ENCODE peak calls at places on chromosomes 13 and 19, in six cellular contexts. One of them, this sample, is unnamed.

GRCh38 chr13:113656831-113657671 is 947 bp downstream of the ATP4B start:
- DNase-seq in lower lobe of right lung: peak
- DNase-seq in choroid plexus epithelial cell: no peak
- DNase-seq in BJ: no peak
- DNase-seq in psoas muscle: peak
- DNase-seq in neural progenitor cell: no peak
- DNase-seq in this sample: no peak

GRCh38 chr19:2584002-2584401 is 108.1 kb downstream of the GADD45B start:
- DNase-seq in BJ: no peak
- DNase-seq in neural progenitor cell: no peak
- DNase-seq in lower lobe of right lung: no peak
- DNase-seq in psoas muscle: no peak
- DNase-seq in choroid plexus epithelial cell: no peak
- DNase-seq in this sample: no peak

GRCh38 chr19:6674868-6675305 is 4.9 kb upstream of the TNFSF14 start:
- DNase-seq in psoas muscle: peak
- DNase-seq in BJ: peak
- DNase-seq in neural progenitor cell: peak
- DNase-seq in choroid plexus epithelial cell: peak
- DNase-seq in lower lobe of right lung: peak
- DNase-seq in this sample: peak

GRCh38 chr19:29505034-29505824 is 20.6 kb upstream of the VSTM2B start:
- DNase-seq in BJ: no peak
- DNase-seq in neural progenitor cell: peak
- DNase-seq in lower lobe of right lung: peak
- DNase-seq in choroid plexus epithelial cell: no peak
- DNase-seq in psoas muscle: no peak
- DNase-seq in this sample: no peak

GRCh38 chr19:36128392-36128736 is 11.5 kb upstream of the CAPNS1 start:
- DNase-seq in lower lobe of right lung: peak
- DNase-seq in psoas muscle: no peak
- DNase-seq in BJ: no peak
- DNase-seq in choroid plexus epithelial cell: no peak
- DNase-seq in neural progenitor cell: peak
- DNase-seq in this sample: no peak

GRCh38 chr13:95660981-95661581 is 15.9 kb upstream of the DNAJC3 start:
- DNase-seq in neural progenitor cell: peak
- DNase-seq in choroid plexus epithelial cell: peak
- DNase-seq in lower lobe of right lung: no peak
- DNase-seq in BJ: no peak
- DNase-seq in psoas muscle: no peak
- DNase-seq in this sample: peak

GRCh38 chr13:51373451-51373850 is 34.0 kb downstream of the SERPINE3 start:
- DNase-seq in neural progenitor cell: no peak
- DNase-seq in lower lobe of right lung: no peak
- DNase-seq in BJ: no peak
- DNase-seq in choroid plexus epithelial cell: no peak
- DNase-seq in psoas muscle: no peak
- DNase-seq in this sample: no peak

GRCh38 chr19:48006762-48007161 is 12.3 kb downstream of the ELSPBP1 start:
- DNase-seq in psoas muscle: no peak
- DNase-seq in lower lobe of right lung: no peak
- DNase-seq in neural progenitor cell: no peak
- DNase-seq in BJ: no peak
- DNase-seq in choroid plexus epithelial cell: peak
- DNase-seq in this sample: no peak

GRCh38 chr13:25300861-25301346 is 521 bp upstream of the NUP58 start:
- DNase-seq in choroid plexus epithelial cell: peak
- DNase-seq in BJ: no peak
- DNase-seq in psoas muscle: peak
- DNase-seq in lower lobe of right lung: peak
- DNase-seq in neural progenitor cell: peak
- DNase-seq in this sample: peak

GRCh38 chr13:109348514-109349340 is 437.7 kb downstream of the IRS2 start:
- DNase-seq in psoas muscle: no peak
- DNase-seq in lower lobe of right lung: no peak
- DNase-seq in choroid plexus epithelial cell: peak
- DNase-seq in BJ: no peak
- DNase-seq in neural progenitor cell: no peak
- DNase-seq in this sample: peak

GRCh38 chr19:31113250-31113685 is 236.0 kb downstream of the TSHZ3 start:
- DNase-seq in choroid plexus epithelial cell: peak
- DNase-seq in neural progenitor cell: no peak
- DNase-seq in psoas muscle: no peak
- DNase-seq in lower lobe of right lung: no peak
- DNase-seq in BJ: peak
- DNase-seq in this sample: no peak

GRCh38 chr13:20924758-20925394 is 22.3 kb upstream of the XPO4 start:
- DNase-seq in BJ: no peak
- DNase-seq in neural progenitor cell: peak
- DNase-seq in choroid plexus epithelial cell: peak
- DNase-seq in psoas muscle: peak
- DNase-seq in lower lobe of right lung: peak
- DNase-seq in this sample: peak

GRCh38 chr19:5631511-5632240 is 8.8 kb downstream of the SAFB start:
- DNase-seq in choroid plexus epithelial cell: peak
- DNase-seq in BJ: no peak
- DNase-seq in lower lobe of right lung: no peak
- DNase-seq in psoas muscle: no peak
- DNase-seq in neural progenitor cell: no peak
- DNase-seq in this sample: peak

GRCh38 chr19:50567052-50567841 is 988 bp downstream of the LRRC4B start:
- DNase-seq in psoas muscle: no peak
- DNase-seq in neural progenitor cell: peak
- DNase-seq in BJ: no peak
- DNase-seq in choroid plexus epithelial cell: no peak
- DNase-seq in lower lobe of right lung: no peak
- DNase-seq in this sample: no peak

GRCh38 chr13:79560954-79561353 is 80.0 kb downstream of the NDFIP2 start:
- DNase-seq in BJ: no peak
- DNase-seq in choroid plexus epithelial cell: no peak
- DNase-seq in psoas muscle: no peak
- DNase-seq in neural progenitor cell: no peak
- DNase-seq in lower lobe of right lung: no peak
- DNase-seq in this sample: no peak

GRCh38 chr19:46601318-46602224 is at the start of gene CALM3:
- DNase-seq in neural progenitor cell: peak
- DNase-seq in lower lobe of right lung: no peak
- DNase-seq in BJ: no peak
- DNase-seq in choroid plexus epithelial cell: no peak
- DNase-seq in psoas muscle: no peak
- DNase-seq in this sample: no peak

GRCh38 chr19:46351241-46352041 is 4.6 kb downstream of the PPP5C start:
- DNase-seq in psoas muscle: peak
- DNase-seq in lower lobe of right lung: peak
- DNase-seq in choroid plexus epithelial cell: peak
- DNase-seq in BJ: no peak
- DNase-seq in neural progenitor cell: no peak
- DNase-seq in this sample: peak

GRCh38 chr13:42997381-42997780 is 5.3 kb upstream of the EPSTI1 start:
- DNase-seq in choroid plexus epithelial cell: peak
- DNase-seq in lower lobe of right lung: no peak
- DNase-seq in neural progenitor cell: no peak
- DNase-seq in psoas muscle: no peak
- DNase-seq in BJ: no peak
- DNase-seq in this sample: peak

GRCh38 chr13:42355841-42356575 is 84.1 kb downstream of the AKAP11 start:
- DNase-seq in choroid plexus epithelial cell: no peak
- DNase-seq in BJ: no peak
- DNase-seq in psoas muscle: no peak
- DNase-seq in neural progenitor cell: no peak
- DNase-seq in lower lobe of right lung: no peak
- DNase-seq in this sample: no peak

GRCh38 chr13:44815507-44816074 is 173.7 kb downstream of the NUFIP1 start:
- DNase-seq in neural progenitor cell: peak
- DNase-seq in lower lobe of right lung: peak
- DNase-seq in BJ: peak
- DNase-seq in psoas muscle: no peak
- DNase-seq in choroid plexus epithelial cell: peak
- DNase-seq in this sample: peak

GRCh38 chr19:38265213-38265861 is 964 bp downstream of the SPINT2 start:
- DNase-seq in psoas muscle: no peak
- DNase-seq in lower lobe of right lung: peak
- DNase-seq in BJ: no peak
- DNase-seq in neural progenitor cell: no peak
- DNase-seq in choroid plexus epithelial cell: peak
- DNase-seq in this sample: no peak

GRCh38 chr19:7648265-7649014 is 11.5 kb downstream of the STXBP2 start:
- DNase-seq in BJ: no peak
- DNase-seq in neural progenitor cell: no peak
- DNase-seq in choroid plexus epithelial cell: no peak
- DNase-seq in psoas muscle: no peak
- DNase-seq in lower lobe of right lung: no peak
- DNase-seq in this sample: no peak

GRCh38 chr19:11420429-11420893 is 1.3 kb upstream of the RGL3 start:
- DNase-seq in psoas muscle: peak
- DNase-seq in neural progenitor cell: peak
- DNase-seq in BJ: no peak
- DNase-seq in choroid plexus epithelial cell: no peak
- DNase-seq in lower lobe of right lung: no peak
- DNase-seq in this sample: peak
- H3K4me3 ChIP-seq in psoas muscle: peak
- H3K4me3 ChIP-seq in neural progenitor cell: peak
- H3K4me3 ChIP-seq in BJ: peak
- H3K4me3 ChIP-seq in choroid plexus epithelial cell: peak
- H3K4me3 ChIP-seq in lower lobe of right lung: peak
- H3K4me3 ChIP-seq in this sample: peak

GRCh38 chr13:70732611-70733010 is 624.4 kb upstream of the KLHL1 start:
- DNase-seq in neural progenitor cell: peak
- DNase-seq in lower lobe of right lung: no peak
- DNase-seq in BJ: no peak
- DNase-seq in choroid plexus epithelial cell: no peak
- DNase-seq in psoas muscle: no peak
- DNase-seq in this sample: no peak

GRCh38 chr13:70723732-70724131 is 615.5 kb upstream of the KLHL1 start:
- DNase-seq in BJ: no peak
- DNase-seq in lower lobe of right lung: no peak
- DNase-seq in psoas muscle: no peak
- DNase-seq in neural progenitor cell: no peak
- DNase-seq in choroid plexus epithelial cell: peak
- DNase-seq in this sample: peak

DNA sequence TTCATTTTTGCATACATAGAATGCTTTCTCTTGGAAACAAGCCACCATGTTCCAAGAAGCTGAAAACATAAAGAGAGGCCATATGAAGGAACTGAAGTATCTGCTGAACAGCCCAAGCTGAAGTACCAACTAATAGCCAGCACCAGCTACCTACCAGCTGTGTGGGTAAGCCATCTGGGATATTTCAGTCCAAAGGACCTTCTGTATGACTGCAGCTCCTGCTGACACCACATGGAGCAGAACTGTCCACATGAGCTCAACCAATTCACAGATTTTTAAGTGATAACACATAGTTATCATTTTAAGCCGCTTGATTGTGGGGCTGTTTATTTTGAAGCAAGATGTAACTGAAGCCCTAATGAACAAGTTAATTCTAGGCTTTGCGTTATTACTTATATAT is 621.1 kb upstream of the KLHL1 start:
- DNase-seq in BJ: no peak
- DNase-seq in psoas muscle: no peak
- DNase-seq in choroid plexus epithelial cell: peak
- DNase-seq in neural progenitor cell: no peak
- DNase-seq in lower lobe of right lung: no peak
- DNase-seq in this sample: no peak
- TF ChIP-seq CTCF in BJ: no peak
- TF ChIP-seq CTCF in psoas muscle: no peak
- TF ChIP-seq CTCF in choroid plexus epithelial cell: peak
- TF ChIP-seq CTCF in neural progenitor cell: no peak
- TF ChIP-seq CTCF in lower lobe of right lung: no peak
- TF ChIP-seq CTCF in this sample: no peak

GRCh38 chr19:41530184-41530534 is 45.8 kb upstream of the CEACAM21 start:
- DNase-seq in choroid plexus epithelial cell: no peak
- DNase-seq in BJ: no peak
- DNase-seq in neural progenitor cell: no peak
- DNase-seq in psoas muscle: no peak
- DNase-seq in lower lobe of right lung: no peak
- DNase-seq in this sample: no peak
- H3K4me3 ChIP-seq in choroid plexus epithelial cell: no peak
- H3K4me3 ChIP-seq in BJ: no peak
- H3K4me3 ChIP-seq in neural progenitor cell: no peak
- H3K4me3 ChIP-seq in psoas muscle: no peak
- H3K4me3 ChIP-seq in lower lobe of right lung: no peak
- H3K4me3 ChIP-seq in this sample: no peak

DNA sequence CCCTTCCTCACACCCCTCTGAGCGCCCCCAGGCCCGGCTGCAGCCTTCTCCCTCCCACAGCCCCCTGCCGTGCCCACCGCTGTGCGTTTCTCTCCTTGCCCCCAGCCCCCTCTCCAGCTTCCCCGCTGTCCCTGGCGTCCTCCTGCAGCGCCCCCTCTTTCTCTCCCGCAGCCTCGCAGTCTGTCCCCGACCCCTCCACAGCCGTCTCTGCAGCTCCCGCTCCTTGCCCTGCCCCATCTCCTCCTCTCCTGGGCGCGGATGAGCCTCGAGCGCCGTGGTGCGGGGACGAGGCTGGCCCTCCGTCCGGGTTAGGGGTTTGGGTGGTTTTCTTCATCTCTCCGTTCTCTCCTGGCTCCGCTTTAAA is 1.1 kb downstream of the KMT5C start:
- DNase-seq in neural progenitor cell: peak
- DNase-seq in BJ: no peak
- DNase-seq in psoas muscle: no peak
- DNase-seq in choroid plexus epithelial cell: no peak
- DNase-seq in lower lobe of right lung: no peak
- DNase-seq in this sample: no peak
- TF ChIP-seq CTCF in neural progenitor cell: peak
- TF ChIP-seq CTCF in BJ: peak
- TF ChIP-seq CTCF in psoas muscle: no peak
- TF ChIP-seq CTCF in choroid plexus epithelial cell: peak
- TF ChIP-seq CTCF in lower lobe of right lung: no peak
- TF ChIP-seq CTCF in this sample: peak

DNA sequence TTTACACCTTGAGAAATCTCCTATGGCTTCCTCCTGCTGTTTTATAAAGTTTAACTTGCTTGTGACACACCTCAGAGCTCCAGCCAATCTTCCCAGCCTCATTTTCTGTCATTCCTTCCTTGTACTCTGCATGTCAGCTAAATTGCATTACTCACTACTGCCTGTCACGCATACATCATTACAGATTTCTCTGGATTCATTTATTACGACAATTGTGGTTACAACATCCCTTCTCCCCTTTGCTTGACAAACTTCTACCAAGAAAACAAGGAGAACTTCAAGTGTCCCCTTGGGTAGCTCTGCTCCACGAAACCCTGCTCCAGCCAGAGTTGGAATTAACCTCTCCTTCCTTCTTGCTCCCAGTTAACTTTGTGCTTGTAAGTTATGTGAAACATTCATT is 22.0 kb upstream of the GPR18 start:
- DNase-seq in BJ: no peak
- DNase-seq in psoas muscle: no peak
- DNase-seq in neural progenitor cell: no peak
- DNase-seq in choroid plexus epithelial cell: peak
- DNase-seq in lower lobe of right lung: no peak
- DNase-seq in this sample: peak
- H3K4me3 ChIP-seq in BJ: no peak
- H3K4me3 ChIP-seq in psoas muscle: no peak
- H3K4me3 ChIP-seq in neural progenitor cell: no peak
- H3K4me3 ChIP-seq in choroid plexus epithelial cell: no peak
- H3K4me3 ChIP-seq in lower lobe of right lung: no peak
- H3K4me3 ChIP-seq in this sample: no peak

GRCh38 chr13:71303144-71303543 is 563.9 kb downstream of the DACH1 start:
- DNase-seq in lower lobe of right lung: no peak
- DNase-seq in neural progenitor cell: no peak
- DNase-seq in BJ: no peak
- DNase-seq in choroid plexus epithelial cell: peak
- DNase-seq in psoas muscle: no peak
- DNase-seq in this sample: peak
- TF ChIP-seq CTCF in lower lobe of right lung: no peak
- TF ChIP-seq CTCF in neural progenitor cell: peak
- TF ChIP-seq CTCF in BJ: no peak
- TF ChIP-seq CTCF in choroid plexus epithelial cell: peak
- TF ChIP-seq CTCF in psoas muscle: no peak
- TF ChIP-seq CTCF in this sample: peak

This sample was measured in fibroblast of pulmonary artery.